ENCODE peak calls at places on chromosomes 3 and 15, in nine cellular contexts. T, L, B, Z, J, I, H, R and P are unnamed samples. For H3K4me1, the result is how much of the 10 kb centered on the place peaks cover.

GRCh38 chr3:117589454-117589853 is 879.9 kb downstream of the TUSC7 start:
- DNase-seq in H (no peak), R (no peak), L (no peak), J (no peak), T (no peak), B (no peak), I (no peak), Z (no peak), P (no peak)

GRCh38 chr3:126932188-126932931 is 50.6 kb upstream of the PLXNA1 start:
- DNase-seq in Z (peak), B (no peak), L (no peak), T (no peak), J (no peak), R (no peak), H (no peak), I (peak), P (no peak)

GRCh38 chr3:126205717-126206655 is 25.6 kb upstream of the ALDH1L1 start:
- DNase-seq in H (no peak), J (no peak), R (no peak), I (no peak), T (peak), Z (peak), L (no peak), B (no peak), P (no peak)

GRCh38 chr15:43225201-43225949 is 4.6 kb upstream of the EPB42 start:
- DNase-seq in T (peak), Z (peak), J (peak), H (no peak), L (peak), I (peak), R (peak), B (peak), P (peak)

GRCh38 chr3:128482175-128482856 is 10.7 kb downstream of the GATA2 start:
- DNase-seq in J (no peak), Z (peak), B (no peak), T (no peak), L (no peak), I (no peak), H (no peak), R (no peak), P (no peak)

GRCh38 chr3:122938756-122939425 is 88.7 kb downstream of the SEMA5B start:
- DNase-seq in R (no peak), T (no peak), H (no peak), J (no peak), I (no peak), B (no peak), L (no peak), Z (no peak), P (no peak)

GRCh38 chr3:46844397-46844796 is 18.8 kb downstream of the MYL3 start:
- DNase-seq in I (no peak), Z (no peak), L (no peak), H (no peak), B (no peak), J (no peak), R (no peak), T (no peak), P (no peak)

GRCh38 chr3:124362418-124362817 is 367.8 kb upstream of the UMPS start:
- DNase-seq in R (no peak), T (no peak), B (no peak), Z (no peak), I (no peak), L (no peak), H (no peak), J (no peak), P (no peak)

GRCh38 chr3:64491843-64492242 is 196.0 kb downstream of the ADAMTS9 start:
- DNase-seq in B (no peak), T (no peak), I (no peak), L (no peak), R (no peak), H (no peak), J (no peak), Z (no peak), P (peak)

DNA sequence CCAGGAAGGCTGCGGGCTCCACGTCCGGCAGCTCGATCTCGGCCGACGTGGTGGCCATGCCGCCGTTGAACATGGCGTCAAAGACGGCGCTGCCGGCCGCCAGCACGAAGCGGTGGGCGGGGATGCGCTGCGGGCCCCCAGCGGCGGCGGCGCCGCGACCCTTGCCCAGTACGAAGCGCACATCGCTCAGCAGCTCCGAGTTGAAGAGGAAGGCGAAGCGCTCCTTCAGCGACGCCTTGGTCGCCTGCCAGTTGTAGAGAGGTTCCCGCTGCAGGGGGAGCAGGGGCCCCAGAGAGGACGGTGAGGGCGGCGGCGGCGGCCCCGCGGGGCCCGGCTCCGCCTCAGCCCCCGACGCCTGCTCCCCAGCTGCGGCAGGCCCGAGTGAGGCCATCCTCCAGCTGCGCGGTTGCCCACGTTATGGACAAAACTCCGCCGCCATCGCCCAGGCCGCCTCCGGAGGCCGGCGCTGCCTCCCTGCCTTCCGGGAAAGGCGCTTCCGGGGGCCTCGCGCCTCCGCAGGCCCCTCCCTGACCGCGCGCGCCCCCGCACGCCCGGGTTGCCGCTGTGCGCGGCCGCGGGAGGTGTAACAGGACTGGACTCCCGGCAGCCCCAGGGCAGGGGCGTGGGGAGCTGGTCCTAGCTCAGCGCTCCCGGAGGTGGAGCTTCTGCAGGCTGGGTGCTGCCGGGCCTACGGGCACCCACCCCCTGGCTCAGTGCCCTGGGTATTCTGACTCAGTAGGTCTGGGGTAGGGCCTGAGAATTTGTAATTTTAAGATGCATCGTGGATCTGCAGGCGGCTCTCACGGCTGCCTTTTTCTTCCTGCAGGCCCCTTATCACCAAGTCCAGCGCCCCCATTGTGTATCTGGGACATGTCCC is at the start of gene BTBD1:
- DNase-seq in I (peak), B (peak), Z (peak), H (peak), L (peak), T (peak), J (peak), R (peak), P (peak)
- H3K4me1 ChIP-seq in I (under half), B (under half), Z (under half), H (under half), L (under half), T (under half), J (under half), R (under half), P (under half)

GRCh38 chr15:85582719-85583089 is 202.3 kb downstream of the AKAP13 start:
- DNase-seq in I (peak), T (peak), B (no peak), H (peak), L (no peak), Z (peak), J (no peak), R (peak), P (peak)
- H3K4me3 ChIP-seq in I (peak), T (no peak), B (peak), H (peak), L (no peak), Z (no peak), J (peak), R (peak), P (peak)

GRCh38 chr3:149589332-149589731 is 68.5 kb downstream of the WWTR1 start:
- DNase-seq in Z (peak), H (no peak), I (peak), T (peak), B (no peak), L (no peak), R (no peak), J (no peak), P (no peak)

GRCh38 chr3:149587383-149587782 is 70.4 kb downstream of the WWTR1 start:
- DNase-seq in R (no peak), H (no peak), T (no peak), I (no peak), B (no peak), L (no peak), Z (no peak), J (no peak), P (no peak)

GRCh38 chr3:149586871-149587270 is 71.0 kb downstream of the WWTR1 start:
- DNase-seq in B (no peak), Z (peak), L (peak), T (no peak), J (no peak), H (no peak), R (no peak), I (peak), P (no peak)

GRCh38 chr3:149590691-149591441 is 67.0 kb downstream of the WWTR1 start:
- DNase-seq in I (no peak), T (no peak), Z (no peak), H (no peak), B (no peak), R (no peak), J (no peak), L (no peak), P (no peak)

DNA sequence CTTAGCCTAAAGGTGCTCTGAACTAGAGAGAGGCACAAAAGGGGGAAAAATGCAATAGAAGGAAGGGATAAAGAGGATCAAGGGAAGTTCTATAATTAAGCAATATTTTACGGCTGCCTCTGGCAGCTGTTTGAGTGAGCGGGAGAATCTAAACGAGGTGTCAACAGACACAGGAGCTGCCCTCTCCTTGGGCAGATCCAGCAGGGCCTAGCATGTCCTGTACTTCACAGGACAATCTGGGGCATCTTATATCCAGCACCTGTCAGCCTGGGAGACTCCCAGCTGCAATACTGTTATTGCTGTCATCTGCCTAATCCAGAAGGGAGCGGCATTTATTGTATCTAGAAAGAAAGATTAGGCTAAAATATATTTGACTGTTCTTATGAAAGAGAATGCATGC is 68.9 kb downstream of the WWTR1 start:
- DNase-seq in B (no peak), J (no peak), T (no peak), I (no peak), Z (no peak), H (no peak), L (no peak), R (no peak), P (no peak)
- H3K4me1 ChIP-seq in B (half or more), J (under half), T (under half), I (under half), Z (under half), H (under half), L (under half), R (under half), P (under half)

GRCh38 chr15:34365073-34365825 is 1.7 kb downstream of the LPCAT4 start:
- DNase-seq in B (no peak), H (peak), T (peak), R (peak), Z (no peak), J (no peak), I (no peak), L (no peak), P (no peak)
- H3K4me3 ChIP-seq in B (peak), H (no peak), T (peak), R (peak), Z (no peak), J (peak), I (peak), L (peak), P (no peak)

GRCh38 chr3:25292604-25293003 is 135.5 kb upstream of the RARB start:
- DNase-seq in Z (no peak), T (no peak), I (no peak), B (no peak), J (no peak), L (peak), H (no peak), R (no peak), P (no peak)
- H3K4me1 ChIP-seq in Z (under half), T (under half), I (under half), B (under half), J (under half), L (under half), H (under half), R (under half), P (under half)